ENCODE peak calls at places on chromosome 18, in eight cellular contexts. P is A549, C is endothelial cell of umbilical vein, D is HCT116, E is K562, A is SK-N-SH, J is H1, B is GM12878. R is an unnamed sample.

GRCh38 chr18:36349552-36349951 is 52.0 kb downstream of the FHOD3 start:
- DNase-seq in B (no peak), A (no peak), J (no peak), C (no peak), P (peak), D (no peak), E (no peak), R (no peak)

GRCh38 chr18:62827397-62827796 is 112.1 kb downstream of the PHLPP1 start:
- DNase-seq in P (no peak), D (no peak), J (no peak), E (no peak), C (no peak), B (no peak), A (no peak), R (no peak)

GRCh38 chr18:31992836-31993575 is 25.6 kb upstream of the RNF125 start:
- DNase-seq in P (no peak), C (peak), A (no peak), E (no peak), J (peak), D (no peak), B (no peak), R (no peak)

GRCh38 chr18:62037989-62038778 is 145.4 kb upstream of the RNF152 start:
- DNase-seq in C (peak), E (no peak), A (no peak), B (no peak), P (no peak), D (no peak), J (no peak), R (no peak)

GRCh38 chr18:22176282-22176621 is 6.9 kb downstream of the GATA6 start:
- DNase-seq in P (no peak), C (peak), B (no peak), D (no peak), A (no peak), J (no peak), E (no peak), R (no peak)

GRCh38 chr18:50665519-50665918 is 105.6 kb downstream of the MAPK4 start:
- DNase-seq in P (no peak), J (no peak), A (no peak), D (no peak), C (no peak), E (no peak), B (no peak), R (no peak)

GRCh38 chr18:74694436-74694835 is 96.8 kb downstream of the ZNF407 start:
- DNase-seq in A (no peak), J (no peak), C (no peak), E (no peak), D (no peak), B (no peak), P (no peak), R (no peak)

GRCh38 chr18:44887227-44887631 is 206.5 kb downstream of the SETBP1 start:
- DNase-seq in C (no peak), A (no peak), D (no peak), P (no peak), B (peak), J (no peak), E (no peak), R (peak)

GRCh38 chr18:44742741-44743311 is 62.1 kb downstream of the SETBP1 start:
- DNase-seq in A (peak), J (no peak), C (no peak), D (no peak), P (peak), E (no peak), B (no peak), R (no peak)

GRCh38 chr18:24853076-24853475 is 392.6 kb downstream of the HRH4 start:
- DNase-seq in B (no peak), A (no peak), D (no peak), J (no peak), C (no peak), E (no peak), P (no peak), R (no peak)

GRCh38 chr18:58078889-58079573 is 35.0 kb downstream of the NEDD4L start:
- DNase-seq in C (no peak), B (no peak), E (peak), A (no peak), P (no peak), D (no peak), J (no peak), R (no peak)

GRCh38 chr18:44630118-44630517 is 50.6 kb upstream of the SETBP1 start:
- DNase-seq in C (no peak), D (no peak), P (no peak), J (no peak), E (no peak), A (no peak), B (no peak), R (no peak)

GRCh38 chr18:45733535-45733934 is 9.6 kb downstream of the SLC14A1 start:
- DNase-seq in B (no peak), C (no peak), E (no peak), A (no peak), J (peak), D (no peak), P (no peak), R (no peak)

GRCh38 chr18:57475408-57475807 is 40.2 kb downstream of the ONECUT2 start:
- DNase-seq in D (no peak), E (no peak), J (no peak), C (no peak), A (no peak), P (no peak), B (no peak), R (no peak)

GRCh38 chr18:8982416-8983183 is 119.9 kb upstream of the NDUFV2 start:
- DNase-seq in P (peak), A (peak), D (peak), J (no peak), C (peak), B (no peak), E (no peak), R (peak)

GRCh38 chr18:74806700-74807416 is 209.2 kb downstream of the ZNF407 start:
- DNase-seq in P (peak), E (no peak), J (no peak), B (peak), C (peak), A (no peak), D (peak), R (no peak)

GRCh38 chr18:35337256-35337655 is 7.0 kb downstream of the ZNF24 start:
- DNase-seq in P (no peak), E (no peak), C (no peak), A (no peak), J (no peak), D (no peak), B (no peak), R (no peak)

GRCh38 chr18:2417861-2418610 is 153.3 kb downstream of the METTL4 start:
- DNase-seq in C (no peak), J (no peak), A (no peak), B (no peak), D (no peak), P (no peak), E (no peak), R (no peak)

GRCh38 chr18:58397385-58398132 is 231.3 kb downstream of the ALPK2 start:
- DNase-seq in B (no peak), E (no peak), D (no peak), P (no peak), J (no peak), C (no peak), A (no peak), R (no peak)

GRCh38 chr18:26003391-26003790 is 87.0 kb downstream of the SS18 start:
- DNase-seq in J (no peak), D (no peak), A (no peak), C (peak), B (no peak), E (no peak), P (no peak), R (no peak)

GRCh38 chr18:73101977-73102376 is 234.2 kb upstream of the NETO1 start:
- DNase-seq in J (no peak), B (no peak), D (no peak), P (no peak), C (no peak), E (no peak), A (no peak), R (no peak)

GRCh38 chr18:59919026-59919425 is 19.2 kb downstream of the PMAIP1 start:
- DNase-seq in J (peak), C (no peak), A (no peak), P (no peak), B (no peak), E (no peak), D (no peak), R (no peak)

GRCh38 chr18:12645751-12646203 is 12.1 kb downstream of the SPIRE1 start:
- DNase-seq in E (no peak), J (no peak), D (no peak), A (no peak), B (no peak), C (peak), P (no peak), R (no peak)

GRCh38 chr18:43486462-43486861 is 209.2 kb upstream of the SYT4 start:
- DNase-seq in J (peak), P (peak), A (no peak), D (peak), E (no peak), B (no peak), C (no peak), R (peak)

GRCh38 chr18:74412106-74412880 is 44.8 kb downstream of the DIPK1C start:
- DNase-seq in B (no peak), A (no peak), E (no peak), C (no peak), J (peak), D (no peak), P (no peak), R (no peak)

GRCh38 chr18:12821408-12821807 is 62.6 kb downstream of the PTPN2 start:
- DNase-seq in D (no peak), E (no peak), P (no peak), J (no peak), A (no peak), B (no peak), C (no peak), R (no peak)

GRCh38 chr18:12334280-12335262 is 26.5 kb downstream of the TUBB6 start:
- DNase-seq in C (no peak), J (no peak), A (no peak), P (no peak), D (no peak), B (no peak), E (no peak), R (no peak)

GRCh38 chr18:68942230-68942629 is 144.3 kb downstream of the CCDC102B start:
- DNase-seq in B (no peak), P (no peak), D (no peak), C (no peak), A (no peak), J (no peak), E (no peak), R (no peak)

GRCh38 chr18:4016391-4017049 is 438.6 kb downstream of the DLGAP1 start:
- DNase-seq in J (no peak), D (no peak), E (no peak), A (no peak), P (no peak), B (no peak), C (no peak), R (no peak)

DNA sequence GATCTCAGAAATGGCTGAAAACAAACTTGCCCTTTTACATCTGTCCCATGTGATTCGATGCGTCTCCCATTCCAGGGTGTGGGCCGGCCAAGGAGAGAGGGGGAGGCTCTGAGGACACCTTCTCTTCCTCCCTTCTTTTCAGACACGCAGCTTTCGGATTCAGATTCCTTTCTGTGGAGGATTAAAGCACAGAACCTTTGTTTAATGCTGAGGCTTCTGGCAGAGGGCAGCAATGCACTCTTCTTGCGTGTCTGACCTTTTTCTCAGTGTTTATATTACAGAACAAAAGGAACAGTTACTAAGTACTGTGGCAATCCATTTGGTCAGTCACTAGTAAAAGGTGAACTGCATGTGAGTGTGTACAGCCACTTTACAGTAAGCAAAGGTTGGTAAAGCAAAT is 268.9 kb upstream of the CCDC68 start:
- DNase-seq in P (peak), A (no peak), B (no peak), C (no peak), J (no peak), E (no peak), D (no peak), R (peak)
- TF ChIP-seq MAX in P (no peak), A (no peak), B (no peak), C (no peak), J (no peak), E (no peak), D (no peak), R (no peak)

GRCh38 chr18:76610933-76611749 is 116.1 kb upstream of the ZNF516 start:
- DNase-seq in B (no peak), E (no peak), J (no peak), A (peak), P (no peak), D (no peak), C (no peak), R (no peak)
- H3K4me3 ChIP-seq in B (no peak), E (no peak), J (no peak), A (no peak), P (no peak), D (no peak), C (no peak), R (no peak)

GRCh38 chr18:48622911-48623431 is 84.1 kb downstream of the CTIF start:
- DNase-seq in A (no peak), B (no peak), P (no peak), C (no peak), J (no peak), E (no peak), D (no peak), R (no peak)

GRCh38 chr18:48621240-48621639 is 82.4 kb downstream of the CTIF start:
- DNase-seq in C (no peak), B (no peak), P (peak), E (no peak), A (no peak), J (no peak), D (no peak), R (no peak)

GRCh38 chr18:48619501-48619900 is 80.7 kb downstream of the CTIF start:
- DNase-seq in P (no peak), D (no peak), J (no peak), C (no peak), E (no peak), A (no peak), B (no peak), R (no peak)

GRCh38 chr18:48623468-48624220 is 84.8 kb downstream of the CTIF start:
- DNase-seq in D (no peak), C (peak), E (no peak), B (no peak), A (no peak), J (no peak), P (peak), R (no peak)

DNA sequence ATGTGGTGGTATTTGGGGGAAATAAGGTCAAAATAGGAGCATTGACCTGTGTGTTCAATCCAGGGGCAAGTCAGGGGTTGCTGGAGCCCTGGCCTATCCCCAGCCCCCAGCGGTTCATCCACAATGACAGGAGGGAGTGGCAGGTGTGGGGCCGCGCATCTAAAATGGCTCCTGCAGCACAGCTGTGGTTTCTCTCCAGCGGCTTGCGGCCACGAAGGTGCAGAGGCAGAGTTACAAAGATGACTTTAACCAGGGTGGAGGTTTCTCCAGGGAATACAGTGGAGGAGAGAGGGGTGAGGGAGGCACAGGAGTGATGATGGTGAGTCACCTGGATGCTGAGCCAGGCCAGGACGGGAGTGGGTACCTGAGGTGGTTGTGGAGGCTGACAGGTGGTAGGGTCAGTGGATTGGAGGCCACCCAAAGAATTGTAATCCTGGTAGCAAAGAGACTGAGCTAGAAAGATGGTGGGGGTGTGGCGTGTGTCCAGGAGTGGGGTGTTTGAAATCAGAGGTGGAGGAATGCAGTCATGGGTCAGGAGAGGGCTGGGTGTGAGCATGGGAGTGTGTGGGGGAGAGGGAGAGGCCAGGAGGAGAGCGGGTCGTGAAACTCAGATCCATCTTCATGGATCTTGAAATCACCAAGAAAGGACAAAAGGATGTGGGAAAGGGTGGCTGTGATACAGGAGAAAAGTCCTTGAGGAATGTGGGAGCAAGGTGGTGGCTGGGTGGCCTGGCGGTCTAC is 83.2 kb downstream of the CTIF start:
- DNase-seq in E (no peak), C (no peak), D (no peak), P (no peak), A (no peak), J (no peak), B (no peak), R (no peak)
- TF ChIP-seq MAX in E (no peak), C (no peak), D (no peak), P (no peak), A (no peak), J (no peak), B (no peak), R (no peak)

GRCh38 chr18:80136679-80137078 is 27.6 kb downstream of the ADNP2 start:
- DNase-seq in C (no peak), E (no peak), D (no peak), B (no peak), J (no peak), P (no peak), A (peak), R (no peak)
- H3K4me3 ChIP-seq in C (no peak), E (no peak), D (no peak), B (no peak), J (no peak), P (no peak), A (no peak), R (no peak)

R was measured in NB4.